ENCODE peak calls at places on chromosome 5, in four cellular contexts. F is endothelial cell of umbilical vein, Y is K562, A is IMR-90. O is an unnamed sample.

GRCh38 chr5:42250-42649 is 49.7 kb upstream of the PLEKHG4B start:
- DNase-seq in F (no peak), Y (no peak), A (peak; percentile 4), O (no peak)

GRCh38 chr5:170149206-170149515 is 43.5 kb downstream of the FOXI1 start:
- DNase-seq in Y (no peak), F (no peak), A (no peak), O (no peak)

GRCh38 chr5:17807069-17807468 is 172.8 kb downstream of the TAF11L14 start:
- DNase-seq in Y (no peak), F (no peak), A (no peak), O (no peak)

GRCh38 chr5:134554319-134555222 is 29.1 kb downstream of the JADE2 start:
- DNase-seq in A (peak; percentile 82), F (peak; percentile 60), Y (no peak), O (peak; percentile 82)

GRCh38 chr5:17228833-17229291 is 11.4 kb downstream of the BASP1 start:
- DNase-seq in A (peak; percentile 78), Y (no peak), F (peak; percentile 31), O (peak; percentile 66)

GRCh38 chr5:157271740-157272271 is 5.9 kb downstream of the CYFIP2 start:
- DNase-seq in A (no peak), Y (no peak), F (no peak), O (peak; percentile 93)

GRCh38 chr5:6814816-6815215 is 101.6 kb downstream of the TENT4A start:
- DNase-seq in A (no peak), Y (no peak), F (no peak), O (no peak)

GRCh38 chr5:51882647-51883046 is 499.4 kb downstream of the ISL1 start:
- DNase-seq in F (no peak), A (no peak), Y (no peak), O (no peak)

GRCh38 chr5:116271432-116271831 is 186.6 kb downstream of the COMMD10 start:
- DNase-seq in A (peak; percentile 82), Y (no peak), F (no peak), O (no peak)

GRCh38 chr5:76718381-76718832 is 2.5 kb downstream of the F2R start:
- DNase-seq in Y (no peak), A (peak; percentile 62), F (peak; percentile 90), O (no peak)

GRCh38 chr5:59116231-59116900 is 533.5 kb downstream of the RAB3C start:
- DNase-seq in Y (no peak), F (no peak), A (peak; percentile 71), O (no peak)

GRCh38 chr5:96049398-96050272 is 88.0 kb upstream of the ELL2 start:
- DNase-seq in Y (no peak), A (peak; percentile 91), F (peak; percentile 83), O (no peak)

GRCh38 chr5:16902846-16903245 is 33.2 kb downstream of the MYO10 start:
- DNase-seq in Y (no peak), F (no peak), A (no peak), O (no peak)

GRCh38 chr5:14675865-14676300 is 11.4 kb downstream of the OTULIN start:
- DNase-seq in Y (no peak), A (no peak), F (no peak), O (peak; percentile 55)

GRCh38 chr5:133873936-133874585 is 94.4 kb downstream of the C5orf15 start:
- DNase-seq in A (peak; percentile 29), F (peak; percentile 43), Y (no peak), O (no peak)

GRCh38 chr5:122907238-122907637 is 61.8 kb downstream of the SNX24 start:
- DNase-seq in Y (no peak), F (no peak), A (peak; percentile 14), O (no peak)

GRCh38 chr5:155082401-155082800 is 68.8 kb downstream of the KIF4B start:
- DNase-seq in Y (no peak), F (peak; percentile 63), A (peak; percentile 84), O (no peak)

GRCh38 chr5:129899454-129899853 is 4.8 kb upstream of the CHSY3 start:
- DNase-seq in F (peak; percentile 62), Y (no peak), A (peak; percentile 6), O (no peak)

GRCh38 chr5:134175874-134176522 is 752 bp downstream of the SKP1 start:
- DNase-seq in F (peak; percentile 50), Y (no peak), A (peak; percentile 25), O (no peak)

GRCh38 chr5:124040799-124041198 is 528.8 kb downstream of the CSNK1G3 start:
- DNase-seq in Y (no peak), A (peak; percentile 28), F (peak; percentile 80), O (no peak)

DNA sequence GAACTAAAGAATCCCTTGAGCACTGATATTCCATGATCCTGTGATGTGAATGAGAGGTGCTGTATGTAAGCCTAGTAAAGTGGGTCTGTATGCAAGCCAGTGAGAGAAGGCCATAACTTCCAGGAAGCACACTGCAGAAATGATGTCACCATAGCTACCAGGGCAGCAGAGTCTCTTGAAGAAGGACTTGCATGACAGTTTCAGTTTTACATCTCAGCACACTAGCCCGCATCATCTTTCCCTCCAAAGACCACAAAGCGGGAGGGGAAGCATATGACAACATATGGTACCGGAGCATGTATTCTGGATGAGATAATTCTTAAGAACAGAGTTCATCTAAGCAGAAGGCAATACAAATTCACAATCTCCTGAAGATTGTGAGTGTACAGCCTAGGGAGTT is 37.6 kb upstream of the MAST4 start:
- DNase-seq in Y (no peak), A (no peak), F (no peak), O (peak; percentile 21)
- TF ChIP-seq FOS in Y (no peak), A (no peak), F (no peak), O (no peak)

GRCh38 chr5:32445831-32446614 is 1.5 kb upstream of the ZFR start:
- DNase-seq in Y (no peak), A (no peak), F (no peak), O (no peak)
- TF ChIP-seq FOS in Y (no peak), A (no peak), F (no peak), O (no peak)

GRCh38 chr5:150651924-150652688 is 8.9 kb upstream of the MYOZ3 start:
- DNase-seq in A (no peak), Y (no peak), F (no peak), O (no peak)
- TF ChIP-seq FOS in A (no peak), Y (no peak), F (no peak), O (no peak)

GRCh38 chr5:142740903-142741302 is 29.3 kb upstream of the ARHGAP26 start:
- DNase-seq in A (no peak), F (no peak), Y (no peak), O (no peak)
- TF ChIP-seq FOS in A (no peak), F (no peak), Y (no peak), O (no peak)

GRCh38 chr5:38777111-38777510 is 68.7 kb upstream of the OSMR start:
- DNase-seq in Y (no peak), A (no peak), F (no peak), O (no peak)

GRCh38 chr5:38780316-38780715 is 65.5 kb upstream of the OSMR start:
- DNase-seq in Y (no peak), F (no peak), A (peak; percentile 48), O (no peak)

GRCh38 chr5:38780950-38781349 is 64.9 kb upstream of the OSMR start:
- DNase-seq in A (peak; percentile 66), F (peak; percentile 62), Y (no peak), O (no peak)

GRCh38 chr5:38782185-38782584 is 63.6 kb upstream of the OSMR start:
- DNase-seq in F (no peak), A (no peak), Y (no peak), O (no peak)

GRCh38 chr5:38783011-38783551 is 62.7 kb upstream of the OSMR start:
- DNase-seq in Y (no peak), F (peak; percentile 97), A (peak; percentile 95), O (no peak)
- TF ChIP-seq FOS in Y (no peak), F (peak; percentile 61), A (peak; percentile 67), O (no peak)

GRCh38 chr5:142767178-142767577 is 3.0 kb upstream of the ARHGAP26 start:
- DNase-seq in Y (no peak), A (no peak), F (no peak), O (no peak)

GRCh38 chr5:142767925-142768324 is 2.3 kb upstream of the ARHGAP26 start:
- DNase-seq in F (no peak), A (no peak), Y (no peak), O (no peak)

GRCh38 chr5:142770650-142771609 is 753 bp downstream of the ARHGAP26 start:
- DNase-seq in A (no peak), Y (peak; percentile 32), F (peak; percentile 68), O (no peak)

GRCh38 chr5:142769793-142770649 is at the start of gene ARHGAP26:
- DNase-seq in F (peak; percentile 98), Y (peak; percentile 96), A (peak; percentile 91), O (peak; percentile 70)

GRCh38 chr5:142769251-142769792 is 855 bp upstream of the ARHGAP26 start:
- DNase-seq in A (no peak), Y (no peak), F (peak; percentile 3), O (no peak)
- TF ChIP-seq FOS in A (no peak), Y (no peak), F (no peak), O (no peak)

GRCh38 chr5:178624626-178625546 is 2.0 kb downstream of the CLK4 start:
- DNase-seq in A (peak; percentile 21), F (peak; percentile 39), Y (no peak), O (no peak)
- TF ChIP-seq FOS in A (no peak), F (no peak), Y (no peak), O (no peak)

DNA sequence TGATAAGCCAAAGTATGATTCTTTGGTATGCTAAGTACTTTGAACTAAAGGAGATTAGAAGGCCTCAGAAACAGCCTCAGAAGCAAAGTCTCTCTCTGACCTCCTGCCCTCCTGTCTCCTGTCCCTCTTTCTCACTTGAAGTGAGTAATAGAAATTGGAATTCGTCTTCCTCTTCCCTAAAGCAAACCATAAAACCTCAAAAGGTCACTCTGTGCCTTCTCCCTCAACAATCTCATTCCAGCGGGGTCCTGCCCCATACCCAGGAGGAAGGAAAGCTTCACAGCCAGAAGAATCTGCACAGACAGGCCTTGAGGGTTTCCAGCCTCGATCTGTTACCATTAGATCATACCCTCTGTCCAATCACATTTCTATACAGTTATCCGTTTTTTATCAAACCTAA is 87.8 kb downstream of the HAPLN1 start:
- DNase-seq in F (peak; percentile 84), Y (no peak), A (peak; percentile 84), O (no peak)
- TF ChIP-seq FOS in F (peak; percentile 78), Y (no peak), A (peak; percentile 33), O (no peak)

GRCh38 chr5:143576721-143577484 is 173.4 kb upstream of the NR3C1 start:
- DNase-seq in Y (no peak), A (peak; percentile 85), F (peak; percentile 77), O (no peak)
- TF ChIP-seq FOS in Y (no peak), A (no peak), F (no peak), O (no peak)